ENCODE peak calls at places on chromosomes 7 and 10, in six cellular contexts. One of them, this sample, is unnamed.

GRCh38 chr10:51010977-51011376 is 63.3 kb upstream of the PRKG1 start:
- DNase-seq in IMR-90: peak
- DNase-seq in bronchial epithelial cell: peak
- DNase-seq in OCI-LY7: peak
- DNase-seq in ovary: peak
- DNase-seq in astrocyte of the spinal cord: peak
- DNase-seq in this sample: peak

GRCh38 chr10:71767420-71768035 is 5.8 kb downstream of the VSIR start:
- DNase-seq in IMR-90: no peak
- DNase-seq in astrocyte of the spinal cord: peak
- DNase-seq in bronchial epithelial cell: no peak
- DNase-seq in ovary: peak
- DNase-seq in OCI-LY7: no peak
- DNase-seq in this sample: peak

GRCh38 chr7:71633571-71634008 is 501.6 kb downstream of the GALNT17 start:
- DNase-seq in ovary: no peak
- DNase-seq in OCI-LY7: no peak
- DNase-seq in IMR-90: peak
- DNase-seq in astrocyte of the spinal cord: peak
- DNase-seq in bronchial epithelial cell: peak
- DNase-seq in this sample: peak

GRCh38 chr10:5775705-5776104 is 37.5 kb downstream of the GDI2 start:
- DNase-seq in ovary: no peak
- DNase-seq in bronchial epithelial cell: no peak
- DNase-seq in astrocyte of the spinal cord: no peak
- DNase-seq in OCI-LY7: peak
- DNase-seq in IMR-90: no peak
- DNase-seq in this sample: no peak

GRCh38 chr10:8596929-8597472 is 542.5 kb downstream of the GATA3 start:
- DNase-seq in astrocyte of the spinal cord: no peak
- DNase-seq in bronchial epithelial cell: peak
- DNase-seq in OCI-LY7: no peak
- DNase-seq in IMR-90: no peak
- DNase-seq in ovary: no peak
- DNase-seq in this sample: no peak

GRCh38 chr7:103857435-103857834 is 132.0 kb downstream of the RELN start:
- DNase-seq in astrocyte of the spinal cord: no peak
- DNase-seq in IMR-90: no peak
- DNase-seq in OCI-LY7: no peak
- DNase-seq in bronchial epithelial cell: no peak
- DNase-seq in ovary: no peak
- DNase-seq in this sample: no peak

GRCh38 chr10:67506757-67507091 is 189.3 kb downstream of the CTNNA3 start:
- DNase-seq in bronchial epithelial cell: no peak
- DNase-seq in IMR-90: no peak
- DNase-seq in astrocyte of the spinal cord: no peak
- DNase-seq in ovary: no peak
- DNase-seq in OCI-LY7: no peak
- DNase-seq in this sample: no peak

GRCh38 chr7:143929224-143929920 is 5.7 kb upstream of the OR2F2 start:
- DNase-seq in bronchial epithelial cell: peak
- DNase-seq in OCI-LY7: no peak
- DNase-seq in ovary: no peak
- DNase-seq in astrocyte of the spinal cord: no peak
- DNase-seq in IMR-90: peak
- DNase-seq in this sample: no peak

GRCh38 chr7:3156508-3156907 is 112.8 kb upstream of the CARD11 start:
- DNase-seq in IMR-90: no peak
- DNase-seq in OCI-LY7: no peak
- DNase-seq in astrocyte of the spinal cord: no peak
- DNase-seq in ovary: no peak
- DNase-seq in bronchial epithelial cell: no peak
- DNase-seq in this sample: no peak

GRCh38 chr7:3153118-3153517 is 109.5 kb upstream of the CARD11 start:
- DNase-seq in astrocyte of the spinal cord: no peak
- DNase-seq in bronchial epithelial cell: no peak
- DNase-seq in IMR-90: no peak
- DNase-seq in OCI-LY7: peak
- DNase-seq in ovary: no peak
- DNase-seq in this sample: no peak

GRCh38 chr7:3154317-3154716 is 110.7 kb upstream of the CARD11 start:
- DNase-seq in astrocyte of the spinal cord: no peak
- DNase-seq in OCI-LY7: no peak
- DNase-seq in bronchial epithelial cell: no peak
- DNase-seq in ovary: no peak
- DNase-seq in IMR-90: no peak
- DNase-seq in this sample: no peak

GRCh38 chr7:3152714-3153113 is 109.0 kb upstream of the CARD11 start:
- DNase-seq in OCI-LY7: peak
- DNase-seq in IMR-90: no peak
- DNase-seq in astrocyte of the spinal cord: no peak
- DNase-seq in ovary: no peak
- DNase-seq in bronchial epithelial cell: no peak
- DNase-seq in this sample: no peak

DNA sequence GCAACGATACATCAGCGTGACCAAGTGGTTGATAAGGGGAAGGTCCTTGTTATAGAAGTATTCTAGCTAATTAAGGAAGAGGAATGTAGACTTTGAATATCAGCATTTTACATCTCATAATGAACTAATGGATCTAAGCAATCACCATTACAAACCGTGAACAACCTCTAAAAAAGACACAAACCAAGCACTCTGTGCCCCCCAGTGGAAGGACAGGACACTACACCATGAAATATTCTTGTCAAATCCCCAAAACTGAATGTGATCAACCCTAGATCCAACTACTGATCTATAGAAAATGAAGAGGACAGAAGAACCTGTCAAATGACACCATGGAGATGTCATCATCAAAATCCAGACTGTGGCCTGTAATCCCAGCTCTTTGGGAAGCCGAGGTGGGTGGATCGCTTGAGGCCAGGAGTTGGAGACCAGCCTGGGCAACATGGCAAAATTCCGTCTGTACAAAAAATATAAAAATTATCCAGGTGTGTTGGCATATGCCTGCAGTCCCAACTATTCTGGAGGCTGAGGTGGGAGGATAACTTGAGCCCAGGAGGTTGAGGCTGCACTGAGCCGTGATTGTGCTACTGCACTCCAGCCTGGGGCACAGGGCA is 111.3 kb upstream of the CARD11 start:
- DNase-seq in astrocyte of the spinal cord: peak
- DNase-seq in bronchial epithelial cell: peak
- DNase-seq in IMR-90: peak
- DNase-seq in OCI-LY7: peak
- DNase-seq in ovary: no peak
- DNase-seq in this sample: peak
- TF ChIP-seq CTCF in astrocyte of the spinal cord: peak
- TF ChIP-seq CTCF in bronchial epithelial cell: peak
- TF ChIP-seq CTCF in IMR-90: peak
- TF ChIP-seq CTCF in OCI-LY7: peak
- TF ChIP-seq CTCF in ovary: no peak
- TF ChIP-seq CTCF in this sample: peak

GRCh38 chr10:72803119-72803505 is 90.4 kb upstream of the OIT3 start:
- DNase-seq in IMR-90: peak
- DNase-seq in ovary: no peak
- DNase-seq in OCI-LY7: no peak
- DNase-seq in astrocyte of the spinal cord: no peak
- DNase-seq in bronchial epithelial cell: no peak
- DNase-seq in this sample: no peak

GRCh38 chr10:72801263-72801868 is 92.2 kb upstream of the OIT3 start:
- DNase-seq in IMR-90: no peak
- DNase-seq in astrocyte of the spinal cord: no peak
- DNase-seq in ovary: no peak
- DNase-seq in bronchial epithelial cell: no peak
- DNase-seq in OCI-LY7: no peak
- DNase-seq in this sample: no peak

GRCh38 chr10:72800000-72800740 is 93.4 kb upstream of the OIT3 start:
- DNase-seq in IMR-90: peak
- DNase-seq in OCI-LY7: no peak
- DNase-seq in ovary: no peak
- DNase-seq in bronchial epithelial cell: peak
- DNase-seq in astrocyte of the spinal cord: no peak
- DNase-seq in this sample: peak

GRCh38 chr10:72800741-72801092 is 92.8 kb upstream of the OIT3 start:
- DNase-seq in IMR-90: no peak
- DNase-seq in ovary: no peak
- DNase-seq in astrocyte of the spinal cord: no peak
- DNase-seq in bronchial epithelial cell: no peak
- DNase-seq in OCI-LY7: no peak
- DNase-seq in this sample: no peak

DNA sequence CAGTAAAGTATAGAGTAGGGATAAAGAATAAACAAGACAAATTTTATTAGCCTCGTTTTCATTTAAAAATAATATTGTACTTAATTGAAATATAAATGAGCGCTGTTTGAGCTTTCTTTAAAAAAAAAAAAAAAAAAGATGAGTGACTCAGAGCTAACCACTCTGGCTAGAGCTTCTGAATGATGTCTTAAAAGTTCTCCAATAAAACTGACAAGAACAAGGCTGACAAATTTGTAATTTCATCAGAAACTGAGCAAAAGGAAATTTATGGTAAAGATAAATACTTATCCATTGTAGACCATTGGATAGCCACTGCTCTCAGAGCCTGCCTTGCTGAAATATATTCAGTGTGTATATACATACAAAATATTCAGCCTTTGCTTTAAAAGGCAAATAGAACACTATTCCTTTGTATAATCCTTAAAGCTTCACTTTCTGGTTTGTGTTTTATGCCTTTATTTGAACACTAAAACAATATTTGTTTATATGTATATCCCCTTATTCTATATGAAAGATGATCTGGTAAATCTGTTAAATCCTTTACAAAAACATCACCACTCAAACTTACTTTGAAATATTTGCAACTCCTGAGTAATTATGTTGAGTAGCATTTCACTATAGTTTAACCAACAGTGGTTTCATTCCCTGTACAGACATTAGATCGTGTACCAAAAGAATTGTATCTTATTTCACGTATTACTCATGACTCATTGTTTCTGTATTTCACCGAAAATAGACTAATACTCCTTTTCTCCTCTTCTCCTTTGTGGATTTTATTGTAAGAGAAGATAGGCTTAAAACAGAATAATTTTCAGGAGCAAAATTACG is 91.0 kb upstream of the OIT3 start:
- DNase-seq in astrocyte of the spinal cord: peak
- DNase-seq in OCI-LY7: no peak
- DNase-seq in bronchial epithelial cell: peak
- DNase-seq in ovary: no peak
- DNase-seq in IMR-90: peak
- DNase-seq in this sample: peak
- H3K4me3 ChIP-seq in astrocyte of the spinal cord: no peak
- H3K4me3 ChIP-seq in OCI-LY7: no peak
- H3K4me3 ChIP-seq in bronchial epithelial cell: no peak
- H3K4me3 ChIP-seq in ovary: no peak
- H3K4me3 ChIP-seq in IMR-90: peak
- H3K4me3 ChIP-seq in this sample: no peak

GRCh38 chr10:11822809-11823121 is 391 bp upstream of the PROSER2 start:
- DNase-seq in astrocyte of the spinal cord: no peak
- DNase-seq in ovary: no peak
- DNase-seq in bronchial epithelial cell: no peak
- DNase-seq in IMR-90: no peak
- DNase-seq in OCI-LY7: no peak
- DNase-seq in this sample: no peak

GRCh38 chr10:11822031-11822756 is 962 bp upstream of the PROSER2 start:
- DNase-seq in astrocyte of the spinal cord: no peak
- DNase-seq in IMR-90: no peak
- DNase-seq in ovary: no peak
- DNase-seq in OCI-LY7: no peak
- DNase-seq in bronchial epithelial cell: peak
- DNase-seq in this sample: no peak

GRCh38 chr10:11823989-11824346 is 812 bp downstream of the PROSER2 start:
- DNase-seq in astrocyte of the spinal cord: peak
- DNase-seq in bronchial epithelial cell: no peak
- DNase-seq in ovary: no peak
- DNase-seq in OCI-LY7: no peak
- DNase-seq in IMR-90: peak
- DNase-seq in this sample: peak

GRCh38 chr10:11824376-11824775 is 1.2 kb downstream of the PROSER2 start:
- DNase-seq in IMR-90: peak
- DNase-seq in bronchial epithelial cell: peak
- DNase-seq in OCI-LY7: no peak
- DNase-seq in ovary: no peak
- DNase-seq in astrocyte of the spinal cord: peak
- DNase-seq in this sample: peak

DNA sequence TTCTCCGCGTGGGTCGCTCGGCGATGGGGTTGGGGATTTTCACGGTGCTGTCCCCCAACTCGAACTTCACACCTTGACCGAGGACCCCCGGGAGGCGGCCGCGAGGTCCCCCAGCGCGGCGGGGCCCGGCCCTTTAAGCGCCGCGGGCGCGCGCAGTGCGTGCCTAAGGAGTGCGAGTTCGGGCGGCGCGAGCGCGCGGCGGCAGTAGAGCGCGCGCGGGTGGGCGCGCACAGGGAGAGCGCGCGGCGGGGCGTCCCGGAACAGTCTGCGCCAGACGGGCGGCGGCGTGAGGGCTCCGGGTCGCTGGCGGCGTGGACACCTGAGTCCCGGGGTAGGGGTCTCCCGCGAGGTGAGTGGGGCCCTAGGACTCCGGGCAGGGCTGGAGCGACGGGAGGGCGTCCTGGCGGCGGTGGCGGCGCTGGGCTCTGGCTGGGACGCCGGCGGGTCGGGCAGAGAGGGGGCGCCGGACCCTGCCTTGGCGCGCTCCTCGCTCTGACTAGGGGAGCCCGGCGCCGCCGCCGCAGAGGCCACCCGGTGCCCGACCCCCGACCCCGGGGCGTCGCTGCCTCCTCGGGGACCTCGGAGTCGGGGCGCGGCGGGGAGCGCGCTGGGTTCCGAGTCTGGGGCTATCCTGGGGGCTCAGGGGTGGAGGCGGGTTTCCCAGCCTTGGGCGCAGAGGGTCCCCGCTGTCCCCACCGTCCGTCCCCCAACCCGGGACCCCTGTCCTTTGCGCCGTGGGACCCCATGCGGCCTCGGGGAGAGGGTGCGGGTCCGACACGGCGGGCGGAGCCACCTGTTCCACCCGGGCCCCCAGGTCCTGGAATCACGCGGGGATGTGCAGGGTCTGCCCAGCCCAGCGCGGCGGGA is at the start of gene PROSER2:
- DNase-seq in astrocyte of the spinal cord: peak
- DNase-seq in bronchial epithelial cell: no peak
- DNase-seq in OCI-LY7: no peak
- DNase-seq in ovary: peak
- DNase-seq in IMR-90: peak
- DNase-seq in this sample: peak
- TF ChIP-seq CTCF in astrocyte of the spinal cord: no peak
- TF ChIP-seq CTCF in bronchial epithelial cell: no peak
- TF ChIP-seq CTCF in OCI-LY7: no peak
- TF ChIP-seq CTCF in ovary: no peak
- TF ChIP-seq CTCF in IMR-90: no peak
- TF ChIP-seq CTCF in this sample: no peak

DNA sequence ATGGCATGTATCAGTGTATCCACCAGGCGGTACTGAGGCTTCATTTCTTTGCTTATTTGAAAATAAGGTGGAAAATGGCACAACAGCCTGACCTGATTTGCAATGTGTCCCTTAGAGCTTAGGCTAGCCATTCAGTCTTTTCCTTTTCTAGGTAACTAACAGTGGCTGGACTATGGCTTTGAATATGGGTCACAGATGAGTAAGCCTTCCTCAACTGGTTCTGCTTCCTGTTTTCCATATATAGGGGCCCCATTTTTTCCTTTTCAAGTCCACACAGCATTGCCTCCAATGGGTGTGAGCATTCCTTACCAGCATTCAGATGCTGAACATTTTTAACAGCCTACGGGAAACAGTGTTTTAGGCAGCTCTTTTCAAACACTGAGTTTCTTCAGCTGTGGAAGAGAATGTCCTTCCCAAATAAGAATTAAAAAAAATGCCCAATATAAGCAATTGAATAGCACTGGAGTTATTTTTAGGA is 3.9 kb upstream of the ITGB1 start:
- DNase-seq in ovary: no peak
- DNase-seq in IMR-90: peak
- DNase-seq in bronchial epithelial cell: peak
- DNase-seq in astrocyte of the spinal cord: peak
- DNase-seq in OCI-LY7: peak
- DNase-seq in this sample: peak
- H3K4me3 ChIP-seq in ovary: no peak
- H3K4me3 ChIP-seq in IMR-90: peak
- H3K4me3 ChIP-seq in bronchial epithelial cell: no peak
- H3K4me3 ChIP-seq in astrocyte of the spinal cord: no peak
- H3K4me3 ChIP-seq in OCI-LY7: peak
- H3K4me3 ChIP-seq in this sample: no peak